ENCODE peak calls at places on chromosomes 4 and X, in ten cellular contexts. G, L, C, F, X, H, Y, Z, P and Q are unnamed samples.

GRCh38 chrX:12149670-12150407 is 11.6 kb downstream of the FRMPD4 start:
- DNase-seq in X (peak; percentile 91), P (no peak), F (no peak), Z (no peak), H (no peak), G (no peak), L (no peak), C (no peak), Y (no peak), Q (no peak)

GRCh38 chrX:18886344-18887161 is 97.4 kb downstream of the PHKA2 start:
- DNase-seq in F (peak; percentile 74), L (peak; percentile 85), G (peak; percentile 90), Z (peak; percentile 16), H (peak; percentile 80), C (peak; percentile 68), P (no peak), Y (peak; percentile 81), X (peak; percentile 70), Q (peak; percentile 42)

GRCh38 chr4:31068257-31069075 is 348.3 kb downstream of the PCDH7 start:
- DNase-seq in G (no peak), P (no peak), Y (no peak), L (no peak), F (no peak), H (no peak), C (no peak), X (no peak), Z (no peak), Q (no peak)

GRCh38 chrX:101051549-101052302 is at the start of gene TRMT2B:
- DNase-seq in L (peak; percentile 80), Z (peak; percentile 69), P (peak; percentile 10), G (peak; percentile 94), X (peak; percentile 75), Y (peak; percentile 84), C (peak; percentile 70), H (peak; percentile 74), F (peak; percentile 82), Q (peak; percentile 91)

GRCh38 chr4:14254252-14254651 is 626.7 kb upstream of the BOD1L1 start:
- DNase-seq in C (peak; percentile 48), F (peak; percentile 68), L (peak; percentile 36), G (no peak), Y (peak; percentile 25), H (peak; percentile 20), Z (no peak), P (no peak), X (peak; percentile 69), Q (no peak)

GRCh38 chrX:136450050-136450830 is 37.5 kb upstream of the BRS3 start:
- DNase-seq in P (peak; percentile 6), H (no peak), C (no peak), X (peak; percentile 62), G (no peak), Z (no peak), F (no peak), L (no peak), Y (no peak), Q (no peak)

GRCh38 chr4:65071532-65071931 is 598.8 kb downstream of the EPHA5 start:
- DNase-seq in Y (no peak), P (no peak), C (no peak), F (no peak), H (no peak), Z (no peak), L (no peak), X (peak; percentile 61), G (no peak), Q (no peak)

GRCh38 chr4:149371021-149371420 is 444.6 kb downstream of the IQCM start:
- DNase-seq in P (peak; percentile 23), G (no peak), X (peak; percentile 65), C (peak; percentile 79), F (peak; percentile 79), L (no peak), Z (no peak), Y (peak; percentile 18), H (no peak), Q (no peak)

GRCh38 chr4:128159967-128160366 is 98.9 kb downstream of the LARP1B start:
- DNase-seq in F (peak; percentile 14), P (peak; percentile 89), G (no peak), Y (no peak), H (no peak), Z (no peak), L (no peak), C (peak; percentile 12), X (peak; percentile 73), Q (no peak)

GRCh38 chr4:52837716-52838558 is 24.2 kb upstream of the RASL11B start:
- DNase-seq in L (no peak), Y (no peak), P (no peak), Z (no peak), C (peak; percentile 43), H (no peak), G (no peak), F (peak; percentile 83), X (peak; percentile 87), Q (no peak)

GRCh38 chr4:10101559-10102192 is 14.9 kb downstream of the WDR1 start:
- DNase-seq in P (no peak), L (no peak), G (no peak), X (no peak), Z (no peak), C (no peak), F (peak; percentile 36), H (no peak), Y (no peak), Q (no peak)

GRCh38 chrX:119709630-119710029 is 16.7 kb upstream of the SEPTIN6 start:
- DNase-seq in H (no peak), P (no peak), Z (no peak), F (no peak), G (no peak), L (no peak), C (no peak), X (no peak), Y (no peak), Q (no peak)

GRCh38 chr4:95742179-95742578 is 97.7 kb upstream of the PDHA2 start:
- DNase-seq in P (no peak), G (no peak), F (no peak), L (no peak), Y (no peak), Z (no peak), H (no peak), X (no peak), C (no peak), Q (no peak)

GRCh38 chrX:138765061-138765460 is 53.5 kb upstream of the FGF13 start:
- DNase-seq in F (peak; percentile 80), G (no peak), L (no peak), H (no peak), P (no peak), C (no peak), X (peak; percentile 41), Z (no peak), Y (no peak), Q (no peak)

GRCh38 chr4:108355523-108356208 is 186.9 kb upstream of the LEF1 start:
- DNase-seq in Z (no peak), F (no peak), X (no peak), P (no peak), L (no peak), H (no peak), C (no peak), Y (no peak), G (no peak), Q (peak; percentile 81)

GRCh38 chrX:53184836-53185235 is 40.2 kb downstream of the KDM5C start:
- DNase-seq in Y (no peak), F (peak; percentile 78), G (no peak), P (no peak), C (peak; percentile 13), Z (no peak), L (no peak), X (no peak), H (no peak), Q (no peak)

GRCh38 chr4:41217373-41217772 is 3.0 kb upstream of the APBB2 start:
- DNase-seq in Y (no peak), H (no peak), Z (no peak), G (no peak), X (no peak), F (no peak), C (no peak), L (no peak), P (no peak), Q (no peak)
- H3K4me3 ChIP-seq in Y (no peak overlapping the region), H (no peak overlapping the region), Z (no peak overlapping the region), G (no peak overlapping the region), X (peak overlapping the region; percentile 80), F (peak overlapping the region; percentile 82), C (no peak overlapping the region), L (no peak overlapping the region), P (no peak overlapping the region), Q (no peak overlapping the region)

GRCh38 chrX:51743179-51743957 is at the start of gene GSPT2:
- DNase-seq in X (peak; percentile 61), Y (peak; percentile 73), H (peak; percentile 77), Z (peak; percentile 19), P (peak; percentile 34), G (peak; percentile 87), L (peak; percentile 75), C (peak; percentile 82), F (peak; percentile 76), Q (peak; percentile 52)
- H3K4me3 ChIP-seq in X (peak within 1 kb of the TSS; percentile 89), Y (peak within 1 kb of the TSS; percentile 46), H (peak within 1 kb of the TSS; percentile 61), Z (peak within 1 kb of the TSS; percentile 61), P (peak within 1 kb of the TSS; percentile 79), G (peak within 1 kb of the TSS; percentile 47), L (peak within 1 kb of the TSS; percentile 56), C (peak within 1 kb of the TSS; percentile 67), F (peak within 1 kb of the TSS; percentile 92), Q (peak within 1 kb of the TSS; percentile 66)

DNA sequence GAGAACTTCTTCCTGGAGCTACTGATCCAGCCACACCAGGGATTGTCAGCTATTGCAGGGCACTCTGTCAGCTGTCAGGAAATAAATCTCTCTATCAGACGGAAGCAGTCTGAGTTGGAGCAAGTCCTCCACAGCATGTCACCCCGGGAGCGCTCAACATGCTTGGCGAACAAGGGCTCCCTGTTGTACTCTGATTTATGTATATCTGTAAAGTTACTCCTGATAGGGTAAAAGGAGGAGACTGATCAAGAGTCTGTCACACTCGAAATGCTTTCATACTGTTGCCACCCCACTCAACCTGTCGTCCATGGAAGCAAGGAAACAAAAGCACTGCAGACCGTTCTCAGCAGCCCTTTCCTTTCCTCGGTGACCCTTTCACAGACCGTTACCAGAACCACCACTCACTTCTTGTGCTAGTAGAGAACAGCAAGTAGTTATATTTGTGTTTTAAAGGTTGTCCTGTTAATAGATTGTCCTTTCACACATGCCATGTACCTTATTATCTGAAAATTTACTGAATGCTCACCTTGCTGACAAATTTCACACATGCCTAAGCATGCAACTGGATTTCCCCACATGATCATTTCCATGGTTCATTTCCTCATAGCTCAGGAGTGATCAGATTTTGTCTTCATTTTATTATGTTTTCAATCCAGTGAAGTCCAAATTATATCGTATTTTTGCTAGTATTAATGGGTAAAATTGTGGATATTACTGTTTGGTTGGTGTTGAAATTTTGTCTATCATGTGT is 2108.9 kb upstream of the TENM3 start:
- DNase-seq in H (no peak), Y (peak; percentile 37), G (no peak), X (no peak), C (no peak), F (no peak), L (no peak), Z (no peak), P (no peak), Q (no peak)
- H3K4me3 ChIP-seq in H (no peak overlapping the region), Y (no peak overlapping the region), G (no peak overlapping the region), X (peak overlapping the region; percentile 18), C (no peak overlapping the region), F (no peak overlapping the region), L (no peak overlapping the region), Z (no peak overlapping the region), P (peak overlapping the region; percentile 2), Q (no peak overlapping the region)

DNA sequence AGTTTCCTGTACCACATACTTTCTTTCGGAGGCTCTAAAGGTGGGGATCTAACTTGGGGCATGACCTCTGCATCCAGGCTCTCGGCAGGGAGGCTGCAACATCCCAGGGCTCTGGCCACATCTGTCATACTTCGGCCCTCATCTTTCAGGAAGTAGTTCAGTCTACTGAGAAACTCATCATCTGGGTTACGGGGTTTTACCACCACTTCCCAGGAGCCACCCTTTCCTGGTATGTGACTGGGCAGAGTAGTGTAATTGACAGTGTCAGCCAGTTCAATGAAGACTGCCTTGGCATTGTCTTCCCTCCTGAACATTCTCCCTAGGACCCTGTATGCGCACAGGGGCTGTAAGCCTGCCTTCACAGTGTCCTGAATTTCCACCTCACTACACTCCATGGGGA is 2.8 kb downstream of the PNMA5 start:
- DNase-seq in X (no peak), P (no peak), F (no peak), L (no peak), H (no peak), G (no peak), Z (no peak), C (no peak), Y (no peak), Q (no peak)
- H3K4me3 ChIP-seq in X (no peak overlapping the region), P (no peak overlapping the region), F (no peak overlapping the region), L (no peak overlapping the region), H (no peak overlapping the region), G (no peak overlapping the region), Z (no peak overlapping the region), C (no peak overlapping the region), Y (no peak overlapping the region), Q (no peak overlapping the region)